ENCODE peak calls at places on chromosomes 4 and X, in ten cellular contexts. X is NCI-H748 treated with DMSO at 0.1 percent for 48 hours; D is stimulated activated CD4-positive, alpha-beta T cell treated with anti-CD3 and anti-CD28 coated beads, Interleukin-4, amount 100 ng/mL, for 48 hours; M is stimulated activated CD8-positive, alpha-beta memory T cell treated with anti-CD3 and anti-CD28 coated beads, Interleukin-12 subunit alpha, Interleukin-12 subunit beta, amount 100 ng/mL, for 4 hours; H is endodermal cell; B is lower leg skin; Z is RPMI7951; F is NCI-H510A; O is CD4-positive, alpha-beta T cell; W is HL-60. E is an unnamed sample.

GRCh38 chr4:82005153-82005552 is 368.6 kb downstream of the HNRNPD start:
- DNase-seq in D (no peak), F (no peak), O (no peak), W (no peak), B (no peak), Z (no peak), M (no peak), X (no peak), H (no peak), E (peak)

GRCh38 chr4:123587983-123588494 is 191.4 kb downstream of the SPRY1 start:
- DNase-seq in O (no peak), M (no peak), F (no peak), H (no peak), W (no peak), X (peak), B (peak), D (no peak), Z (peak), E (no peak)

GRCh38 chrX:47182106-47182700 is 11.4 kb upstream of the UBA1 start:
- DNase-seq in D (no peak), M (no peak), X (no peak), F (no peak), B (no peak), O (no peak), Z (no peak), W (no peak), H (peak), E (no peak)

GRCh38 chr4:143386812-143387211 is 50.1 kb downstream of the GAB1 start:
- DNase-seq in H (no peak), M (no peak), W (no peak), Z (no peak), X (no peak), D (no peak), B (no peak), O (no peak), F (no peak), E (no peak)

GRCh38 chrX:97787311-97787710 is 903.6 kb downstream of the RPA4 start:
- DNase-seq in X (no peak), Z (no peak), B (no peak), H (no peak), M (no peak), O (no peak), W (no peak), F (no peak), D (no peak), E (no peak)

GRCh38 chrX:132071260-132071659 is 48.2 kb downstream of the STK26 start:
- DNase-seq in X (peak), O (no peak), D (no peak), W (no peak), M (no peak), H (no peak), Z (peak), F (no peak), B (no peak), E (peak)

GRCh38 chr4:53009824-53010223 is 147.7 kb downstream of the RASL11B start:
- DNase-seq in X (no peak), D (no peak), F (no peak), H (no peak), W (no peak), M (no peak), Z (no peak), O (no peak), B (no peak), E (no peak)

GRCh38 chrX:41733939-41734338 is 10.0 kb downstream of the GPR82 start:
- DNase-seq in X (no peak), F (no peak), D (no peak), Z (no peak), W (no peak), O (no peak), M (no peak), H (no peak), B (no peak), E (no peak)

GRCh38 chr4:99201687-99202086 is 17.4 kb downstream of the ADH6 start:
- DNase-seq in Z (peak), F (no peak), O (no peak), H (no peak), B (no peak), D (no peak), X (no peak), W (no peak), M (no peak), E (no peak)

GRCh38 chr4:97498875-97499274 is 644.4 kb downstream of the STPG2 start:
- DNase-seq in X (no peak), O (no peak), D (no peak), F (no peak), H (no peak), W (no peak), Z (no peak), M (no peak), B (no peak), E (no peak)

GRCh38 chrX:71292669-71293379 is 8.7 kb upstream of the ITGB1BP2 start:
- DNase-seq in F (no peak), B (no peak), D (no peak), Z (peak), X (no peak), W (no peak), H (no peak), O (no peak), M (no peak), E (no peak)

GRCh38 chrX:137749282-137749681 is 183.4 kb downstream of the ZIC3 start:
- DNase-seq in Z (no peak), O (no peak), W (no peak), D (no peak), M (no peak), X (no peak), F (no peak), B (no peak), H (peak), E (no peak)

E was measured in dermis blood vessel endothelial cell.